ENCODE peak calls at places on chromosome 10, in six cellular contexts. W is left ventricle myocardium inferior, F is esophagus muscularis mucosa, K is neural progenitor cell, E is SK-N-SH, S is heart left ventricle. H is an unnamed sample.

GRCh38 chr10:37758074-37758473 is 99.3 kb downstream of the ZNF248 start:
- DNase-seq in W (no peak), F (peak; percentile 12), K (no peak), E (no peak), S (no peak), H (no peak)

GRCh38 chr10:71382757-71383156 is 14.0 kb upstream of the CDH23 start:
- DNase-seq in W (no peak), F (no peak), K (no peak), E (no peak), S (no peak), H (no peak)

GRCh38 chr10:6239213-6239991 is 36.7 kb downstream of the PFKFB3 start:
- DNase-seq in W (no peak), F (no peak), K (no peak), E (peak; percentile 88), S (no peak), H (peak; percentile 45)

GRCh38 chr10:95792874-95793285 is 36.9 kb downstream of the ENTPD1 start:
- DNase-seq in W (no peak), F (no peak), K (peak; percentile 35), E (no peak), S (peak; percentile 44), H (no peak)

GRCh38 chr10:77456414-77456813 is 181.2 kb downstream of the KCNMA1 start:
- DNase-seq in W (no peak), F (no peak), K (no peak), E (peak; percentile 49), S (no peak), H (no peak)

GRCh38 chr10:91163709-91164474 is 56.6 kb upstream of the PCGF5 start:
- DNase-seq in W (peak; percentile 41), F (no peak), K (peak; percentile 34), E (peak; percentile 76), S (peak; percentile 46), H (peak; percentile 66)

GRCh38 chr10:24849537-24850299 is 102.7 kb downstream of the PRTFDC1 start:
- DNase-seq in W (no peak), F (no peak), K (peak; percentile 38), E (no peak), S (no peak), H (no peak)

GRCh38 chr10:121392657-121393056 is 205.6 kb downstream of the FGFR2 start:
- DNase-seq in W (no peak), F (no peak), K (no peak), E (no peak), S (no peak), H (no peak)

GRCh38 chr10:14625210-14625621 is 149.5 kb downstream of the FAM107B start:
- DNase-seq in W (no peak), F (no peak), K (peak; percentile 72), E (peak; percentile 39), S (no peak), H (no peak)

GRCh38 chr10:30786131-30786530 is 156.6 kb upstream of the LYZL2 start:
- DNase-seq in W (no peak), F (no peak), K (no peak), E (no peak), S (no peak), H (no peak)

GRCh38 chr10:119273413-119273812 is 66.0 kb downstream of the GRK5 start:
- DNase-seq in W (no peak), F (no peak), K (no peak), E (no peak), S (no peak), H (no peak)
- H3K4me1 ChIP-seq in W (peaks cover 85% of the 10 kb centered on the region), F (peaks cover 71% of the 10 kb centered on the region), K (peaks cover 14% of the 10 kb centered on the region), E (peaks cover 20% of the 10 kb centered on the region), S (peaks cover 23% of the 10 kb centered on the region), H (peaks cover 45% of the 10 kb centered on the region)

GRCh38 chr10:102401322-102401614 is 5.8 kb downstream of the NFKB2 start:
- DNase-seq in W (no peak), F (no peak), K (no peak), E (no peak), S (no peak), H (no peak)

GRCh38 chr10:102401735-102402511 is 6.4 kb downstream of the NFKB2 start:
- DNase-seq in W (no peak), F (no peak), K (no peak), E (no peak), S (no peak), H (no peak)

GRCh38 chr10:102402512-102402896 is 7.0 kb downstream of the NFKB2 start:
- DNase-seq in W (no peak), F (no peak), K (no peak), E (no peak), S (no peak), H (no peak)

GRCh38 chr10:102404361-102405107 is 9.0 kb downstream of the NFKB2 start:
- DNase-seq in W (no peak), F (no peak), K (no peak), E (no peak), S (no peak), H (no peak)

GRCh38 chr10:102403115-102403514 is 7.6 kb downstream of the NFKB2 start:
- DNase-seq in W (no peak), F (no peak), K (no peak), E (no peak), S (no peak), H (no peak)
- TF ChIP-seq CTCF in W (no peak), F (no peak), K (no peak), E (no peak), S (no peak), H (no peak)

GRCh38 chr10:23695825-23696420 is 257.0 kb downstream of the OTUD1 start:
- DNase-seq in W (no peak), F (no peak), K (peak; percentile 46), E (peak; percentile 12), S (no peak), H (no peak)

GRCh38 chr10:23693895-23694294 is 255.0 kb downstream of the OTUD1 start:
- DNase-seq in W (no peak), F (no peak), K (peak; percentile 48), E (peak; percentile 10), S (no peak), H (no peak)

GRCh38 chr10:23693398-23693797 is 254.5 kb downstream of the OTUD1 start:
- DNase-seq in W (no peak), F (no peak), K (peak; percentile 80), E (peak; percentile 44), S (no peak), H (no peak)

GRCh38 chr10:23694921-23695824 is 256.3 kb downstream of the OTUD1 start:
- DNase-seq in W (no peak), F (no peak), K (peak; percentile 78), E (peak; percentile 44), S (no peak), H (no peak)

DNA sequence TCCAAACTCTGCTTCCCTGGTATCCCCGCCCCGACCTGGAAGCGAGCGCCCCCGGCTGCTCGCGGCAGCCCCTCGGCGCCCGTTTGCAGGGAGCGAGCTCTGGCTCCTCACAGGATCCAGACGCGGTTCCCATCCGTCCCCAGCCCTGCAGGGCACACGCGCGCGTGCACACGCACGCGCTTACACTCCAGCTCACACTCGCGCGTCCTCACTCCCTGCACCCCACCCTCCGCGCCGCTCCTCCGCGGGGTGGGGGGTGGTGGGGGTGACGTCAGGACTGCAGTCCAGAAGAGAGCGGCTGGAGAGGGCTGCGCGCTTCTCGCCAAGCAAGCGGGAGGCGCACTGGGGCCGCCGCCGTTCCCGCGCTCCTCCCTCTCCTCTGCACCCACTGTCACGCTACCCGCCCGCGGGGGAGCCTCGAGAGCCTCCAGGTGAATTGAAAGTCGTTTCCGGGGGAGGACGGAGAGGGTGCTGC is 255.6 kb downstream of the OTUD1 start:
- DNase-seq in W (no peak), F (no peak), K (peak; percentile 78), E (peak; percentile 36), S (no peak), H (no peak)
- H3K4me3 ChIP-seq in W (peak overlapping the region; percentile 57), F (peak overlapping the region; percentile 31), K (peak overlapping the region; percentile 69), E (no peak overlapping the region), S (peak overlapping the region; percentile 32), H (no peak overlapping the region)

DNA sequence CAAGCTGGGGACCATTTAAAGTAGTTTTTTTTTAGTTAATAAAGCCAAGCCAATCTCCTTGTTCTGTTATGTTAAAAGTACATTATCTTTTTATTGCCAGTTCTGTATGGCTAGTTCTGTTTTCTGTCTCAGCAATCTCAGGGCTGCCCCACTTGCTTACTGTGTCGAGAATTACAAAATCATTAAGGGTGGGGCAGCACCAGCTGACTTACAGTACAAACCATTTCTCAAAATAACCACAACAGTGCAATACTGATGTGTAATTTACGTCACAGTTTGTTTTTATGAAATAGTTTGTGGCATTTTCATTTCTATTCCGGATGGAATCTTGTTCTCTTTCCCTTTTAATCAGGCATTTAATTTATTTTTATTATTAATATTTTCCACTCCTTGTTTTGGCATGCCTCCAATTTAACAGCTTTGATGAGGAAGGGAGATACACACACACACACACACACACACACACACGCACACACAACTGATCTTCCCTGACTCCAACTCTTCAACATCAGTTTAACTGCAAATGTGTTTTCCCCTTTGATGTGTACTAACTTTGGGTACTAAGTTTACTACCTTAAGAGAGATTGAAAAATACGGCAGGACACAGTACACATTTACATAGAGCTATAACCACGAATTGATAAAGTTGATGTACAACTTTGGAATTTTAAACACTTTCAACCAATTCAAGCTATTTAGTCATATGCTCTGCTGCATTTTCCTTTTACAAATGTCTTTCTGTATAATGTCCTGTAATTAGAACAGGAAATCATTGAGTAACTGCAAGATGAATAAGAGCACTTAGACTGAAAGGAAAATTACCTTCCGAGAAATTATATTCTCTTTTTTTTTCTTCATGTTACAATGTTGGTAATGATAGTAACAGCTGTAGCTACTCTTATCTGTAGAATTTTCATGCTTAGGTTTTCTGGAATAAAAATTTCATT is 91.5 kb downstream of the ARID5B start:
- DNase-seq in W (peak; percentile 23), F (peak; percentile 93), K (no peak), E (peak; percentile 23), S (peak; percentile 54), H (peak; percentile 61)
- H3K4me1 ChIP-seq in W (peaks cover 38% of the 10 kb centered on the region), F (peaks cover 35% of the 10 kb centered on the region), K (peaks cover 25% of the 10 kb centered on the region), E (peaks cover 25% of the 10 kb centered on the region), S (no peaks in the 10 kb centered on the region), H (peaks cover 1% of the 10 kb centered on the region)

GRCh38 chr10:103736763-103737162 is 118.6 kb downstream of the SH3PXD2A start:
- DNase-seq in W (no peak), F (no peak), K (peak; percentile 84), E (peak; percentile 52), S (no peak), H (no peak)
- TF ChIP-seq CTCF in W (no peak), F (no peak), K (peak; percentile 43), E (no peak), S (no peak), H (no peak)

GRCh38 chr10:4384254-4384653 is 441.8 kb upstream of the AKR1E2 start:
- DNase-seq in W (no peak), F (no peak), K (no peak), E (no peak), S (no peak), H (no peak)
- H3K4me3 ChIP-seq in W (no peak overlapping the region), F (peak overlapping the region; percentile 5), K (no peak overlapping the region), E (no peak overlapping the region), S (no peak overlapping the region), H (no peak overlapping the region)

GRCh38 chr10:110215751-110216150 is 8.3 kb downstream of the MXI1 start:
- DNase-seq in W (no peak), F (peak; percentile 62), K (no peak), E (no peak), S (no peak), H (no peak)
- H3K4me1 ChIP-seq in W (peaks cover 95% of the 10 kb centered on the region), F (peaks cover 67% of the 10 kb centered on the region), K (peaks cover 13% of the 10 kb centered on the region), E (no peaks in the 10 kb centered on the region), S (peaks cover 11% of the 10 kb centered on the region), H (peaks cover 19% of the 10 kb centered on the region)

GRCh38 chr10:74738985-74739567 is 87.3 kb upstream of the KAT6B start:
- DNase-seq in W (no peak), F (peak; percentile 85), K (no peak), E (no peak), S (no peak), H (no peak)
- TF ChIP-seq CTCF in W (peak; percentile 39), F (peak; percentile 41), K (peak; percentile 20), E (peak; percentile 22), S (peak; percentile 21), H (no peak)